ENCODE peak calls at places on chromosome 1, in eight cellular contexts. E is activated T-cell treated with anti-CD3 and anti-CD28 coated beads, Interleukin-2, amount 50 U/mL, for 4 hours; V is fibroblast of lung; U is EH; R is NB4; J is RPMI7951; M is heart left ventricle; P is A549. Y is an unnamed sample.

GRCh38 chr1:186206046-186206564 is 168.9 kb downstream of the TPR start:
- DNase-seq in V (no peak), E (no peak), R (no peak), U (no peak), J (no peak), M (no peak), P (no peak), Y (no peak)

GRCh38 chr1:78114034-78114956 is 68.5 kb downstream of the GIPC2 start:
- DNase-seq in M (peak), R (peak), J (peak), U (peak), E (peak), V (peak), P (peak), Y (peak)

GRCh38 chr1:8951246-8951645 is 5.6 kb downstream of the CA6 start:
- DNase-seq in P (no peak), U (no peak), V (no peak), E (no peak), R (no peak), M (no peak), J (no peak), Y (no peak)

GRCh38 chr1:232426801-232427200 is 203.1 kb downstream of the SIPA1L2 start:
- DNase-seq in U (peak), R (no peak), E (no peak), M (no peak), V (no peak), P (no peak), J (no peak), Y (no peak)

GRCh38 chr1:11042065-11042464 is 5.0 kb downstream of the MASP2 start:
- DNase-seq in P (no peak), U (no peak), V (no peak), M (no peak), J (no peak), R (no peak), E (no peak), Y (no peak)

GRCh38 chr1:219465247-219466093 is 147.4 kb downstream of the ZC3H11B start:
- DNase-seq in R (no peak), V (no peak), U (peak), P (no peak), M (no peak), E (no peak), J (peak), Y (peak)

GRCh38 chr1:94199398-94199797 is 38.0 kb downstream of the ARHGAP29 start:
- DNase-seq in U (no peak), R (no peak), V (no peak), J (no peak), E (no peak), M (no peak), P (no peak), Y (no peak)

GRCh38 chr1:15196807-15197530 is 43.4 kb downstream of the TMEM51 start:
- DNase-seq in V (no peak), M (no peak), J (no peak), E (no peak), R (no peak), P (peak), U (no peak), Y (no peak)

GRCh38 chr1:203327684-203328457 is 22.6 kb downstream of the BTG2 start:
- DNase-seq in P (peak), M (peak), R (peak), J (peak), U (peak), E (peak), V (peak), Y (no peak)

GRCh38 chr1:38608202-38608864 is 251.2 kb downstream of the RRAGC start:
- DNase-seq in M (peak), E (no peak), R (peak), V (no peak), J (peak), U (peak), P (no peak), Y (no peak)

Y was measured in HFFc6.